ENCODE peak calls at places on chromosomes 13 and 19, in nine cellular contexts. One of them, this sample, is unnamed. For H3K4me1, the result is how much of the 10 kb centered on the place peaks cover.

GRCh38 chr13:59744747-59745394 is 418.9 kb downstream of the DIAPH3 start:
- DNase-seq in cardiac muscle cell: peak
- DNase-seq in heart left ventricle: no peak
- DNase-seq in lower lobe of right lung: no peak
- DNase-seq in ovary: no peak
- DNase-seq in endothelial cell of umbilical vein: no peak
- DNase-seq in psoas muscle: no peak
- DNase-seq in uterus: no peak
- DNase-seq in left ventricle myocardium inferior: no peak
- DNase-seq in this sample: no peak

GRCh38 chr13:35140321-35140720 is 198.3 kb downstream of the NBEA start:
- DNase-seq in left ventricle myocardium inferior: no peak
- DNase-seq in endothelial cell of umbilical vein: peak
- DNase-seq in uterus: no peak
- DNase-seq in lower lobe of right lung: no peak
- DNase-seq in heart left ventricle: no peak
- DNase-seq in ovary: no peak
- DNase-seq in cardiac muscle cell: no peak
- DNase-seq in psoas muscle: no peak
- DNase-seq in this sample: no peak

GRCh38 chr13:79382545-79383275 is 23.3 kb downstream of the RBM26 start:
- DNase-seq in endothelial cell of umbilical vein: peak
- DNase-seq in uterus: no peak
- DNase-seq in left ventricle myocardium inferior: no peak
- DNase-seq in lower lobe of right lung: no peak
- DNase-seq in psoas muscle: no peak
- DNase-seq in cardiac muscle cell: no peak
- DNase-seq in ovary: no peak
- DNase-seq in heart left ventricle: no peak
- DNase-seq in this sample: no peak

GRCh38 chr13:37065893-37066526 is 6.5 kb upstream of the SUPT20H start:
- DNase-seq in left ventricle myocardium inferior: no peak
- DNase-seq in psoas muscle: no peak
- DNase-seq in uterus: no peak
- DNase-seq in endothelial cell of umbilical vein: no peak
- DNase-seq in heart left ventricle: no peak
- DNase-seq in lower lobe of right lung: no peak
- DNase-seq in ovary: no peak
- DNase-seq in cardiac muscle cell: no peak
- DNase-seq in this sample: no peak

GRCh38 chr13:73879346-73880020 is 254.7 kb downstream of the KLF12 start:
- DNase-seq in uterus: no peak
- DNase-seq in ovary: no peak
- DNase-seq in psoas muscle: no peak
- DNase-seq in endothelial cell of umbilical vein: no peak
- DNase-seq in lower lobe of right lung: no peak
- DNase-seq in heart left ventricle: no peak
- DNase-seq in cardiac muscle cell: peak
- DNase-seq in left ventricle myocardium inferior: no peak
- DNase-seq in this sample: no peak

GRCh38 chr19:16180611-16181010 is 4.6 kb upstream of the FAM32A start:
- DNase-seq in left ventricle myocardium inferior: no peak
- DNase-seq in cardiac muscle cell: peak
- DNase-seq in uterus: no peak
- DNase-seq in endothelial cell of umbilical vein: no peak
- DNase-seq in heart left ventricle: no peak
- DNase-seq in psoas muscle: no peak
- DNase-seq in lower lobe of right lung: no peak
- DNase-seq in ovary: no peak
- DNase-seq in this sample: no peak

GRCh38 chr13:114068723-114069322 is 63.6 kb downstream of the RASA3 start:
- DNase-seq in heart left ventricle: no peak
- DNase-seq in ovary: no peak
- DNase-seq in endothelial cell of umbilical vein: peak
- DNase-seq in left ventricle myocardium inferior: no peak
- DNase-seq in uterus: peak
- DNase-seq in psoas muscle: peak
- DNase-seq in lower lobe of right lung: no peak
- DNase-seq in cardiac muscle cell: peak
- DNase-seq in this sample: no peak

GRCh38 chr19:6286676-6287075 is 6.9 kb upstream of the MLLT1 start:
- DNase-seq in lower lobe of right lung: peak
- DNase-seq in cardiac muscle cell: no peak
- DNase-seq in left ventricle myocardium inferior: no peak
- DNase-seq in endothelial cell of umbilical vein: no peak
- DNase-seq in uterus: no peak
- DNase-seq in psoas muscle: no peak
- DNase-seq in ovary: no peak
- DNase-seq in heart left ventricle: no peak
- DNase-seq in this sample: no peak

GRCh38 chr19:18002347-18002850 is 5.6 kb upstream of the ARRDC2 start:
- DNase-seq in cardiac muscle cell: no peak
- DNase-seq in lower lobe of right lung: peak
- DNase-seq in psoas muscle: peak
- DNase-seq in endothelial cell of umbilical vein: no peak
- DNase-seq in ovary: no peak
- DNase-seq in heart left ventricle: no peak
- DNase-seq in left ventricle myocardium inferior: peak
- DNase-seq in uterus: no peak
- DNase-seq in this sample: peak

GRCh38 chr13:109148243-109148642 is 518.8 kb downstream of the MYO16 start:
- DNase-seq in psoas muscle: no peak
- DNase-seq in endothelial cell of umbilical vein: no peak
- DNase-seq in uterus: no peak
- DNase-seq in heart left ventricle: no peak
- DNase-seq in cardiac muscle cell: peak
- DNase-seq in lower lobe of right lung: no peak
- DNase-seq in ovary: no peak
- DNase-seq in left ventricle myocardium inferior: no peak
- DNase-seq in this sample: no peak

GRCh38 chr19:7363225-7363624 is 14.5 kb downstream of the ARHGEF18 start:
- DNase-seq in psoas muscle: no peak
- DNase-seq in uterus: no peak
- DNase-seq in heart left ventricle: no peak
- DNase-seq in left ventricle myocardium inferior: no peak
- DNase-seq in endothelial cell of umbilical vein: no peak
- DNase-seq in lower lobe of right lung: no peak
- DNase-seq in cardiac muscle cell: no peak
- DNase-seq in ovary: no peak
- DNase-seq in this sample: no peak

GRCh38 chr13:73287871-73288270 is 229.1 kb downstream of the KLF5 start:
- DNase-seq in lower lobe of right lung: no peak
- DNase-seq in uterus: no peak
- DNase-seq in heart left ventricle: no peak
- DNase-seq in psoas muscle: no peak
- DNase-seq in left ventricle myocardium inferior: no peak
- DNase-seq in cardiac muscle cell: no peak
- DNase-seq in endothelial cell of umbilical vein: no peak
- DNase-seq in ovary: no peak
- DNase-seq in this sample: no peak

GRCh38 chr13:27174766-27175455 is 3.3 kb upstream of the USP12 start:
- DNase-seq in psoas muscle: no peak
- DNase-seq in uterus: no peak
- DNase-seq in ovary: no peak
- DNase-seq in heart left ventricle: no peak
- DNase-seq in left ventricle myocardium inferior: no peak
- DNase-seq in lower lobe of right lung: no peak
- DNase-seq in cardiac muscle cell: peak
- DNase-seq in endothelial cell of umbilical vein: no peak
- DNase-seq in this sample: no peak

GRCh38 chr19:48102870-48103751 is 7.5 kb downstream of the PLA2G4C start:
- DNase-seq in left ventricle myocardium inferior: no peak
- DNase-seq in endothelial cell of umbilical vein: peak
- DNase-seq in ovary: no peak
- DNase-seq in uterus: no peak
- DNase-seq in cardiac muscle cell: peak
- DNase-seq in psoas muscle: no peak
- DNase-seq in heart left ventricle: no peak
- DNase-seq in lower lobe of right lung: no peak
- DNase-seq in this sample: no peak

GRCh38 chr13:105346141-105346766 is 1189.2 kb downstream of the EFNB2 start:
- DNase-seq in left ventricle myocardium inferior: no peak
- DNase-seq in uterus: no peak
- DNase-seq in ovary: no peak
- DNase-seq in psoas muscle: no peak
- DNase-seq in lower lobe of right lung: no peak
- DNase-seq in cardiac muscle cell: peak
- DNase-seq in endothelial cell of umbilical vein: peak
- DNase-seq in heart left ventricle: no peak
- DNase-seq in this sample: no peak

GRCh38 chr19:39705578-39706188 is 1.4 kb downstream of the LGALS14 start:
- DNase-seq in ovary: no peak
- DNase-seq in heart left ventricle: no peak
- DNase-seq in cardiac muscle cell: peak
- DNase-seq in endothelial cell of umbilical vein: no peak
- DNase-seq in psoas muscle: no peak
- DNase-seq in lower lobe of right lung: no peak
- DNase-seq in uterus: no peak
- DNase-seq in left ventricle myocardium inferior: no peak
- DNase-seq in this sample: no peak

GRCh38 chr13:33150146-33150545 is 133.9 kb downstream of the KL start:
- DNase-seq in uterus: no peak
- DNase-seq in lower lobe of right lung: no peak
- DNase-seq in cardiac muscle cell: peak
- DNase-seq in heart left ventricle: no peak
- DNase-seq in ovary: no peak
- DNase-seq in psoas muscle: no peak
- DNase-seq in left ventricle myocardium inferior: no peak
- DNase-seq in endothelial cell of umbilical vein: peak
- DNase-seq in this sample: no peak

GRCh38 chr19:10228393-10228792 is 2.7 kb downstream of the S1PR2 start:
- DNase-seq in cardiac muscle cell: no peak
- DNase-seq in heart left ventricle: no peak
- DNase-seq in ovary: no peak
- DNase-seq in left ventricle myocardium inferior: no peak
- DNase-seq in lower lobe of right lung: no peak
- DNase-seq in uterus: no peak
- DNase-seq in psoas muscle: no peak
- DNase-seq in endothelial cell of umbilical vein: no peak
- DNase-seq in this sample: no peak

GRCh38 chr19:6362351-6362801 is 1.0 kb downstream of the CLPP start:
- DNase-seq in left ventricle myocardium inferior: no peak
- DNase-seq in ovary: no peak
- DNase-seq in heart left ventricle: no peak
- DNase-seq in endothelial cell of umbilical vein: no peak
- DNase-seq in uterus: no peak
- DNase-seq in cardiac muscle cell: no peak
- DNase-seq in psoas muscle: no peak
- DNase-seq in lower lobe of right lung: no peak
- DNase-seq in this sample: no peak

GRCh38 chr19:12666305-12667048 is at the start of the genes MAN2B1 and WDR83:
- DNase-seq in ovary: peak
- DNase-seq in heart left ventricle: peak
- DNase-seq in left ventricle myocardium inferior: peak
- DNase-seq in uterus: peak
- DNase-seq in psoas muscle: peak
- DNase-seq in endothelial cell of umbilical vein: peak
- DNase-seq in cardiac muscle cell: peak
- DNase-seq in lower lobe of right lung: peak
- DNase-seq in this sample: peak

GRCh38 chr19:13839193-13839937 is 37.6 kb upstream of the NANOS3 start:
- DNase-seq in heart left ventricle: peak
- DNase-seq in cardiac muscle cell: peak
- DNase-seq in uterus: peak
- DNase-seq in left ventricle myocardium inferior: peak
- DNase-seq in ovary: peak
- DNase-seq in endothelial cell of umbilical vein: peak
- DNase-seq in psoas muscle: peak
- DNase-seq in lower lobe of right lung: peak
- DNase-seq in this sample: peak
- TF ChIP-seq CTCF in heart left ventricle: no peak
- TF ChIP-seq CTCF in cardiac muscle cell: no peak
- TF ChIP-seq CTCF in uterus: no peak
- TF ChIP-seq CTCF in left ventricle myocardium inferior: no peak
- TF ChIP-seq CTCF in ovary: no peak
- TF ChIP-seq CTCF in endothelial cell of umbilical vein: no peak
- TF ChIP-seq CTCF in psoas muscle: peak
- TF ChIP-seq CTCF in lower lobe of right lung: peak
- TF ChIP-seq CTCF in this sample: peak

DNA sequence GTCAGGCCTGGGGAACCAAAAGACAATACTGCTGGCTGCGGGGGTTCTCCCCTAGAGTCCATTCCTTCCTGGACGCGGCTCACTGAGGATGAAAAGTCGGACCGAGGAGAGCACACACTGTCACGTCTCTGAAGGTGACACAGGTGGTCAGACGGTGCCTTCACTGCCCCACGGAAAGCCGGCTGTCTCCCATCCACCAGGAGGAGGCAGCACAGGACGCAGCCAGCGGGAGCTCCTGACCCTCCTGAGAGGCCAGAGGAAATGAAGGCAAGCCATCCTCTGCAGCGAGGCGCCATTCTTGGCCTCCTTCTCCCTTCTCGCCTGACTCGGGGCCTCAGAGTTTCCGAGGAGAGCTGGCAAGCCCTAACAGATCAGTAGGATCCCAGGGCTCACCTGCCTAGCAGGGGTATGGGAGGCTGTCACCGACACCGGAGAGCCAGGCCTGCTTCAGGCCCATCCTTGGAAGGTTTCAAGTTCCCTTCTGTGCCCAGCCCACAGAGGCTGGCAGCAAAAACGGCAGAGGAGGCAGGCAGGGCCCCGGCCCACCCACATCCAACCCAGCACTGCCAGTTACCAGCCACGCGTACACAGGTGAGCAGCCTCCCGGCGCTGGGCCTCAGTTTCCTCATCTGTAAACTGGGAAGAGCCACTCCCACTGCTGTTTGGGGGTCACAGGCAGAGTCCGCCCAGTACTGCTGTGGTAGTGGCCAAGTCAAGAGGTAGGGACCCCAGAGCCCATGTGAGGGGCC is 4.5 kb downstream of the REXO1 start:
- DNase-seq in psoas muscle: no peak
- DNase-seq in lower lobe of right lung: no peak
- DNase-seq in left ventricle myocardium inferior: no peak
- DNase-seq in cardiac muscle cell: no peak
- DNase-seq in uterus: no peak
- DNase-seq in ovary: no peak
- DNase-seq in endothelial cell of umbilical vein: no peak
- DNase-seq in heart left ventricle: no peak
- DNase-seq in this sample: no peak
- H3K4me1 ChIP-seq in psoas muscle: half or more
- H3K4me1 ChIP-seq in lower lobe of right lung: half or more
- H3K4me1 ChIP-seq in left ventricle myocardium inferior: half or more
- H3K4me1 ChIP-seq in cardiac muscle cell: under half
- H3K4me1 ChIP-seq in uterus: under half
- H3K4me1 ChIP-seq in ovary: under half
- H3K4me1 ChIP-seq in endothelial cell of umbilical vein: under half
- H3K4me1 ChIP-seq in heart left ventricle: half or more
- H3K4me1 ChIP-seq in this sample: half or more

GRCh38 chr13:44648392-44649117 is 72.4 kb upstream of the TSC22D1 start:
- DNase-seq in left ventricle myocardium inferior: no peak
- DNase-seq in psoas muscle: no peak
- DNase-seq in cardiac muscle cell: peak
- DNase-seq in endothelial cell of umbilical vein: peak
- DNase-seq in heart left ventricle: no peak
- DNase-seq in ovary: no peak
- DNase-seq in uterus: no peak
- DNase-seq in lower lobe of right lung: no peak
- DNase-seq in this sample: no peak
- TF ChIP-seq CTCF in left ventricle myocardium inferior: peak
- TF ChIP-seq CTCF in psoas muscle: peak
- TF ChIP-seq CTCF in cardiac muscle cell: peak
- TF ChIP-seq CTCF in endothelial cell of umbilical vein: no peak
- TF ChIP-seq CTCF in heart left ventricle: peak
- TF ChIP-seq CTCF in ovary: no peak
- TF ChIP-seq CTCF in uterus: no peak
- TF ChIP-seq CTCF in lower lobe of right lung: no peak
- TF ChIP-seq CTCF in this sample: no peak

GRCh38 chr19:47004012-47004465 is 15.6 kb upstream of the NPAS1 start:
- DNase-seq in ovary: no peak
- DNase-seq in heart left ventricle: no peak
- DNase-seq in psoas muscle: no peak
- DNase-seq in cardiac muscle cell: no peak
- DNase-seq in endothelial cell of umbilical vein: no peak
- DNase-seq in uterus: no peak
- DNase-seq in lower lobe of right lung: no peak
- DNase-seq in left ventricle myocardium inferior: no peak
- DNase-seq in this sample: no peak
- H3K4me1 ChIP-seq in ovary: under half
- H3K4me1 ChIP-seq in heart left ventricle: under half
- H3K4me1 ChIP-seq in psoas muscle: under half
- H3K4me1 ChIP-seq in cardiac muscle cell: under half
- H3K4me1 ChIP-seq in endothelial cell of umbilical vein: under half
- H3K4me1 ChIP-seq in uterus: under half
- H3K4me1 ChIP-seq in lower lobe of right lung: under half
- H3K4me1 ChIP-seq in left ventricle myocardium inferior: under half
- H3K4me1 ChIP-seq in this sample: under half

This sample was measured in heart right ventricle.